ENCODE peak calls at places on chromosomes 11 and 22, in eight cellular contexts. K, Q, X, I, O, U, G and S are unnamed samples.

GRCh38 chr11:17414317-17414737 is 25.9 kb upstream of the KCNJ11 start:
- DNase-seq in G (no peak), O (no peak), U (no peak), I (no peak), K (no peak), Q (no peak), X (no peak), S (no peak)

GRCh38 chr11:33089776-33090175 is 50.4 kb downstream of the TCP11L1 start:
- DNase-seq in X (no peak), I (no peak), K (no peak), U (no peak), G (no peak), O (no peak), Q (no peak), S (no peak)

GRCh38 chr11:122671270-122671906 is 15.9 kb downstream of the UBASH3B start:
- DNase-seq in K (no peak), G (no peak), O (no peak), I (no peak), X (no peak), Q (no peak), U (no peak), S (no peak)

GRCh38 chr11:134332189-134332631 is 422 bp downstream of the GLB1L2 start:
- DNase-seq in O (peak; percentile 28), X (peak; percentile 16), U (no peak), K (no peak), G (peak; percentile 26), Q (no peak), I (no peak), S (no peak)

GRCh38 chr11:122509899-122510298 is 145.6 kb upstream of the UBASH3B start:
- DNase-seq in O (no peak), X (no peak), G (no peak), U (no peak), K (no peak), Q (no peak), I (no peak), S (no peak)

GRCh38 chr11:64598106-64598796 is 7.2 kb downstream of the SLC22A12 start:
- DNase-seq in I (no peak), Q (no peak), G (no peak), O (no peak), U (no peak), K (no peak), X (no peak), S (no peak)

GRCh38 chr11:134949121-134949591 is 537.1 kb upstream of the B3GAT1 start:
- DNase-seq in O (no peak), Q (no peak), U (no peak), K (no peak), G (no peak), X (no peak), I (no peak), S (peak; percentile 53)

GRCh38 chr11:85866137-85866827 is 11.1 kb downstream of the CCDC83 start:
- DNase-seq in Q (no peak), U (no peak), I (no peak), O (no peak), X (no peak), K (no peak), G (no peak), S (no peak)

GRCh38 chr22:39150848-39151215 is 1.6 kb downstream of the CBX7 start:
- DNase-seq in O (no peak), G (no peak), X (no peak), K (no peak), Q (no peak), I (no peak), U (no peak), S (no peak)

GRCh38 chr22:22348815-22349454 is 104.3 kb downstream of the VPREB1 start:
- DNase-seq in G (no peak), U (no peak), K (no peak), Q (no peak), O (no peak), I (no peak), X (no peak), S (no peak)

GRCh38 chr11:108960498-108960897 is 295.6 kb downstream of the DDX10 start:
- DNase-seq in O (no peak), G (no peak), Q (no peak), I (no peak), K (no peak), U (peak; percentile 30), X (no peak), S (no peak)

GRCh38 chr11:67698247-67698646 is 23.8 kb upstream of the ALDH3B2 start:
- DNase-seq in G (no peak), K (no peak), I (peak; percentile 34), O (peak; percentile 13), U (no peak), X (no peak), Q (no peak), S (no peak)

GRCh38 chr22:35400335-35400680 is 368 bp downstream of the MCM5 start:
- DNase-seq in X (peak; percentile 29), K (no peak), Q (no peak), O (peak; percentile 18), I (no peak), G (peak; percentile 9), U (no peak), S (peak; percentile 16)

GRCh38 chr22:35913925-35914324 is 114.7 kb downstream of the RBFOX2 start:
- DNase-seq in G (no peak), K (no peak), Q (no peak), O (no peak), U (no peak), I (no peak), X (no peak), S (no peak)

GRCh38 chr11:16844268-16844667 is 105.8 kb downstream of the C11orf58 start:
- DNase-seq in G (no peak), K (no peak), X (no peak), U (no peak), I (no peak), Q (no peak), O (no peak), S (no peak)